ENCODE peak calls at places on chromosomes 13 and 19, in five cellular contexts. One of them, this sample, is unnamed.

GRCh38 chr19:392375-392970 is 16.5 kb downstream of the C2CD4C start:
- ATAC-seq in upper lobe of left lung: no peak
- ATAC-seq in HepG2: no peak
- ATAC-seq in GM12878: no peak
- ATAC-seq in K562: no peak
- ATAC-seq in this sample: no peak

GRCh38 chr13:44576396-44577235 is 486 bp upstream of the TSC22D1 start:
- ATAC-seq in upper lobe of left lung: peak; percentile 74
- ATAC-seq in HepG2: peak; percentile 71
- ATAC-seq in GM12878: peak; percentile 60
- ATAC-seq in K562: peak; percentile 59
- ATAC-seq in this sample: peak; percentile 1

GRCh38 chr19:280541-281007 is 10.6 kb downstream of the PLPP2 start:
- ATAC-seq in upper lobe of left lung: no peak
- ATAC-seq in HepG2: peak; percentile 74
- ATAC-seq in GM12878: no peak
- ATAC-seq in K562: peak; percentile 80
- ATAC-seq in this sample: no peak

GRCh38 chr13:113023217-113023597 is 54.2 kb downstream of the MCF2L start:
- ATAC-seq in upper lobe of left lung: peak; percentile 28
- ATAC-seq in HepG2: peak; percentile 9
- ATAC-seq in GM12878: no peak
- ATAC-seq in K562: no peak
- ATAC-seq in this sample: peak; percentile 34

GRCh38 chr13:113561417-113562084 is 23.0 kb upstream of the TFDP1 start:
- ATAC-seq in upper lobe of left lung: no peak
- ATAC-seq in HepG2: peak; percentile 48
- ATAC-seq in GM12878: no peak
- ATAC-seq in K562: no peak
- ATAC-seq in this sample: no peak

GRCh38 chr13:36519432-36519831 is 87.1 kb downstream of the CCNA1 start:
- ATAC-seq in upper lobe of left lung: no peak
- ATAC-seq in HepG2: no peak
- ATAC-seq in GM12878: no peak
- ATAC-seq in K562: no peak
- ATAC-seq in this sample: no peak

GRCh38 chr13:31038834-31039552 is 106.5 kb downstream of the TEX26 start:
- ATAC-seq in upper lobe of left lung: peak; percentile 44
- ATAC-seq in HepG2: no peak
- ATAC-seq in GM12878: peak; percentile 83
- ATAC-seq in K562: no peak
- ATAC-seq in this sample: no peak

GRCh38 chr19:15869109-15869555 is 28.7 kb downstream of the CYP4F2 start:
- ATAC-seq in upper lobe of left lung: peak; percentile 87
- ATAC-seq in HepG2: peak; percentile 93
- ATAC-seq in GM12878: peak; percentile 34
- ATAC-seq in K562: peak; percentile 97
- ATAC-seq in this sample: peak; percentile 71

GRCh38 chr13:51816604-51817254 is 12.8 kb upstream of the DHRS12 start:
- ATAC-seq in upper lobe of left lung: no peak
- ATAC-seq in HepG2: no peak
- ATAC-seq in GM12878: no peak
- ATAC-seq in K562: no peak
- ATAC-seq in this sample: no peak

GRCh38 chr13:26074706-26075105 is 22.9 kb upstream of the SHISA2 start:
- ATAC-seq in upper lobe of left lung: no peak
- ATAC-seq in HepG2: peak; percentile 81
- ATAC-seq in GM12878: no peak
- ATAC-seq in K562: no peak
- ATAC-seq in this sample: no peak

GRCh38 chr19:7497292-7497691 is 8.5 kb upstream of the PEX11G start:
- ATAC-seq in upper lobe of left lung: no peak
- ATAC-seq in HepG2: peak; percentile 44
- ATAC-seq in GM12878: peak; percentile 86
- ATAC-seq in K562: peak; percentile 77
- ATAC-seq in this sample: no peak

GRCh38 chr13:102854675-102855074 is 8.8 kb downstream of the ERCC5 start:
- ATAC-seq in upper lobe of left lung: no peak
- ATAC-seq in HepG2: no peak
- ATAC-seq in GM12878: no peak
- ATAC-seq in K562: no peak
- ATAC-seq in this sample: no peak

GRCh38 chr19:43354305-43354627 is 780 bp downstream of the CD177 start:
- ATAC-seq in upper lobe of left lung: no peak
- ATAC-seq in HepG2: no peak
- ATAC-seq in GM12878: no peak
- ATAC-seq in K562: no peak
- ATAC-seq in this sample: no peak

GRCh38 chr13:86038490-86038889 is 239.3 kb upstream of the SLITRK6 start:
- ATAC-seq in upper lobe of left lung: no peak
- ATAC-seq in HepG2: no peak
- ATAC-seq in GM12878: no peak
- ATAC-seq in K562: no peak
- ATAC-seq in this sample: no peak

GRCh38 chr19:3513198-3514140 is 7.4 kb downstream of the FZR1 start:
- ATAC-seq in upper lobe of left lung: peak; percentile 1
- ATAC-seq in HepG2: no peak
- ATAC-seq in GM12878: no peak
- ATAC-seq in K562: peak; percentile 23
- ATAC-seq in this sample: peak; percentile 14

GRCh38 chr13:109749365-109749764 is 37.0 kb downstream of the IRS2 start:
- ATAC-seq in upper lobe of left lung: no peak
- ATAC-seq in HepG2: no peak
- ATAC-seq in GM12878: no peak
- ATAC-seq in K562: no peak
- ATAC-seq in this sample: no peak

GRCh38 chr13:103531278-103531677 is 465.1 kb upstream of the SLC10A2 start:
- ATAC-seq in upper lobe of left lung: no peak
- ATAC-seq in HepG2: no peak
- ATAC-seq in GM12878: no peak
- ATAC-seq in K562: no peak
- ATAC-seq in this sample: no peak

GRCh38 chr19:17602217-17602616 is 46.8 kb downstream of the COLGALT1 start:
- ATAC-seq in upper lobe of left lung: no peak
- ATAC-seq in HepG2: no peak
- ATAC-seq in GM12878: no peak
- ATAC-seq in K562: no peak
- ATAC-seq in this sample: no peak

GRCh38 chr19:22617614-22618325 is 16.4 kb upstream of the ZNF492 start:
- ATAC-seq in upper lobe of left lung: no peak
- ATAC-seq in HepG2: no peak
- ATAC-seq in GM12878: no peak
- ATAC-seq in K562: no peak
- ATAC-seq in this sample: peak; percentile 54

GRCh38 chr13:47004022-47004421 is 107.2 kb upstream of the HTR2A start:
- ATAC-seq in upper lobe of left lung: no peak
- ATAC-seq in HepG2: no peak
- ATAC-seq in GM12878: no peak
- ATAC-seq in K562: no peak
- ATAC-seq in this sample: no peak

GRCh38 chr13:96984061-96984508 is 10.2 kb downstream of the OXGR1 start:
- ATAC-seq in upper lobe of left lung: peak; percentile 89
- ATAC-seq in HepG2: peak; percentile 89
- ATAC-seq in GM12878: peak; percentile 99
- ATAC-seq in K562: peak; percentile 88
- ATAC-seq in this sample: peak; percentile 84

GRCh38 chr19:16714702-16715294 is 4.8 kb upstream of the NWD1 start:
- ATAC-seq in upper lobe of left lung: no peak
- ATAC-seq in HepG2: peak; percentile 58
- ATAC-seq in GM12878: peak; percentile 42
- ATAC-seq in K562: peak; percentile 97
- ATAC-seq in this sample: peak; percentile 48

GRCh38 chr13:23956106-23956505 is 58.8 kb upstream of the C1QTNF9B start:
- ATAC-seq in upper lobe of left lung: no peak
- ATAC-seq in HepG2: no peak
- ATAC-seq in GM12878: peak; percentile 87
- ATAC-seq in K562: no peak
- ATAC-seq in this sample: no peak

GRCh38 chr19:4115050-4115817 is 8.7 kb downstream of the MAP2K2 start:
- ATAC-seq in upper lobe of left lung: no peak
- ATAC-seq in HepG2: no peak
- ATAC-seq in GM12878: peak; percentile 96
- ATAC-seq in K562: no peak
- ATAC-seq in this sample: no peak

GRCh38 chr13:25249001-25249543 is 38.2 kb downstream of the MTMR6 start:
- ATAC-seq in upper lobe of left lung: no peak
- ATAC-seq in HepG2: peak; percentile 69
- ATAC-seq in GM12878: peak; percentile 91
- ATAC-seq in K562: peak; percentile 48
- ATAC-seq in this sample: no peak

GRCh38 chr13:54965881-54966280 is 1937.3 kb downstream of the OLFM4 start:
- ATAC-seq in upper lobe of left lung: no peak
- ATAC-seq in HepG2: no peak
- ATAC-seq in GM12878: no peak
- ATAC-seq in K562: no peak
- ATAC-seq in this sample: no peak

GRCh38 chr13:28055362-28055761 is 45.0 kb downstream of the FLT3 start:
- ATAC-seq in upper lobe of left lung: no peak
- ATAC-seq in HepG2: no peak
- ATAC-seq in GM12878: no peak
- ATAC-seq in K562: no peak
- ATAC-seq in this sample: no peak

GRCh38 chr19:48636859-48637448 is at the start of gene DBP:
- ATAC-seq in upper lobe of left lung: no peak
- ATAC-seq in HepG2: peak; percentile 50
- ATAC-seq in GM12878: peak; percentile 4
- ATAC-seq in K562: no peak
- ATAC-seq in this sample: no peak

GRCh38 chr13:98232456-98232855 is 55.4 kb upstream of the RNF113B start:
- ATAC-seq in upper lobe of left lung: no peak
- ATAC-seq in HepG2: no peak
- ATAC-seq in GM12878: no peak
- ATAC-seq in K562: no peak
- ATAC-seq in this sample: no peak

GRCh38 chr19:50835103-50835784 is 1.9 kb upstream of the KLK15 start:
- ATAC-seq in upper lobe of left lung: no peak
- ATAC-seq in HepG2: peak; percentile 29
- ATAC-seq in GM12878: peak; percentile 10
- ATAC-seq in K562: peak; percentile 11
- ATAC-seq in this sample: peak; percentile 5

DNA sequence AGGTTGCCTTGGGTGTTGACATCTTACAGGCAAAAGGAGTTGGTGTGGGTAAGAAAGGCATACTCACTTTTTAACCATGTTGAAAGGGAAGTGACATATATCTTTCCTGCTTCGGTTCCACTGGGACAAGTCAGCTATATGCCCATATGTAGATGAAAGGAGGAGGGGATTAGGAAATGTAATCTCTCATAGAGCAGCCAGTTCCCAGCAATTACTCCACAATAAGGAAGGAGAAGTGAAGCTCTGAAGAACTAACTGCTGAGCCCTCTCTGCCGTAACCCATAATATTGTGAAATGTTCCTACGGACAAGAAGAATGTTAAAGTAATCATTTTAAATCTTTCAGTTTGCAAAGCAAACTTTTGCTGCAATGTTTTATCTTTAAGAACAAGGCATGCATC is 82.2 kb downstream of the EDNRB start:
- ATAC-seq in upper lobe of left lung: peak; percentile 67
- ATAC-seq in HepG2: no peak
- ATAC-seq in GM12878: no peak
- ATAC-seq in K562: no peak
- ATAC-seq in this sample: peak; percentile 53
- TF ChIP-seq EP300 in upper lobe of left lung: no peak
- TF ChIP-seq EP300 in HepG2: no peak
- TF ChIP-seq EP300 in GM12878: no peak
- TF ChIP-seq EP300 in K562: no peak
- TF ChIP-seq EP300 in this sample: no peak

GRCh38 chr19:19053508-19054314 is 10.1 kb upstream of the SLC25A42 start:
- ATAC-seq in upper lobe of left lung: no peak
- ATAC-seq in HepG2: peak; percentile 77
- ATAC-seq in GM12878: peak; percentile 80
- ATAC-seq in K562: peak; percentile 86
- ATAC-seq in this sample: peak; percentile 66

GRCh38 chr19:19051478-19052213 is 12.1 kb upstream of the SLC25A42 start:
- ATAC-seq in upper lobe of left lung: no peak
- ATAC-seq in HepG2: peak; percentile 64
- ATAC-seq in GM12878: no peak
- ATAC-seq in K562: peak; percentile 66
- ATAC-seq in this sample: no peak

GRCh38 chr19:19050104-19050503 is 13.7 kb upstream of the SLC25A42 start:
- ATAC-seq in upper lobe of left lung: no peak
- ATAC-seq in HepG2: no peak
- ATAC-seq in GM12878: no peak
- ATAC-seq in K562: no peak
- ATAC-seq in this sample: no peak

GRCh38 chr19:19050731-19051130 is 13.1 kb upstream of the SLC25A42 start:
- ATAC-seq in upper lobe of left lung: no peak
- ATAC-seq in HepG2: no peak
- ATAC-seq in GM12878: no peak
- ATAC-seq in K562: no peak
- ATAC-seq in this sample: no peak

GRCh38 chr19:19049406-19049805 is 14.4 kb upstream of the SLC25A42 start:
- ATAC-seq in upper lobe of left lung: no peak
- ATAC-seq in HepG2: no peak
- ATAC-seq in GM12878: no peak
- ATAC-seq in K562: no peak
- ATAC-seq in this sample: no peak
- TF ChIP-seq POLR2AphosphoS5 in upper lobe of left lung: no peak
- TF ChIP-seq POLR2AphosphoS5 in HepG2: no peak
- TF ChIP-seq POLR2AphosphoS5 in GM12878: no peak
- TF ChIP-seq POLR2AphosphoS5 in K562: no peak
- TF ChIP-seq POLR2AphosphoS5 in this sample: no peak

GRCh38 chr19:36139120-36139472 is 770 bp upstream of the CAPNS1 start:
- ATAC-seq in upper lobe of left lung: no peak
- ATAC-seq in HepG2: no peak
- ATAC-seq in GM12878: no peak
- ATAC-seq in K562: no peak
- ATAC-seq in this sample: no peak

GRCh38 chr19:36140289-36141038 is 598 bp downstream of the CAPNS1 start:
- ATAC-seq in upper lobe of left lung: peak; percentile 11
- ATAC-seq in HepG2: peak; percentile 30
- ATAC-seq in GM12878: peak; percentile 51
- ATAC-seq in K562: peak; percentile 56
- ATAC-seq in this sample: peak; percentile 19

GRCh38 chr19:36141039-36141914 is 1.4 kb downstream of the CAPNS1 start:
- ATAC-seq in upper lobe of left lung: peak; percentile 80
- ATAC-seq in HepG2: peak; percentile 54
- ATAC-seq in GM12878: peak; percentile 79
- ATAC-seq in K562: peak; percentile 81
- ATAC-seq in this sample: peak; percentile 73

GRCh38 chr19:36142046-36142445 is 2.2 kb downstream of the CAPNS1 start:
- ATAC-seq in upper lobe of left lung: no peak
- ATAC-seq in HepG2: no peak
- ATAC-seq in GM12878: no peak
- ATAC-seq in K562: no peak
- ATAC-seq in this sample: no peak

GRCh38 chr19:36139473-36140288 is at the start of gene CAPNS1:
- ATAC-seq in upper lobe of left lung: peak; percentile 96
- ATAC-seq in HepG2: peak; percentile 88
- ATAC-seq in GM12878: peak; percentile 88
- ATAC-seq in K562: peak; percentile 87
- ATAC-seq in this sample: peak; percentile 94
- TF ChIP-seq EP300 in upper lobe of left lung: no peak
- TF ChIP-seq EP300 in HepG2: no peak
- TF ChIP-seq EP300 in GM12878: peak; percentile 36
- TF ChIP-seq EP300 in K562: no peak
- TF ChIP-seq EP300 in this sample: no peak

DNA sequence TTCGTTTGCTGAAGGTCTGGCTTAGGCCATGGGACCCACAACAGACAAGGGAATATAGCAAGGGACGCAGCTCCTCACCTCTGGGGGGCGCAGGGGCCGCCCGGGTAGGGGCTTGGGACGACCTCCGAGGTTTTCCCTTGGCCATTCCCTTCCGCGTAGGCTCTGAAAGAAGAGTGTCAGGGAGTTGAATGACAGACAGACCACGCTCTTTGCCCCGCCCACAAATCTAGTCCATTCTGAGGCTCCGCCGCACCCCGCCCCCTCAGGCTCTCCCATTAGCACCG is 11.4 kb upstream of the ZNF414 start:
- ATAC-seq in upper lobe of left lung: no peak
- ATAC-seq in HepG2: peak; percentile 78
- ATAC-seq in GM12878: no peak
- ATAC-seq in K562: no peak
- ATAC-seq in this sample: no peak
- TF ChIP-seq POLR2AphosphoS5 in upper lobe of left lung: no peak
- TF ChIP-seq POLR2AphosphoS5 in HepG2: peak; percentile 63
- TF ChIP-seq POLR2AphosphoS5 in GM12878: no peak
- TF ChIP-seq POLR2AphosphoS5 in K562: no peak
- TF ChIP-seq POLR2AphosphoS5 in this sample: no peak